ENCODE peak calls at places on chromosome 18, in nine cellular contexts. One of them, this sample, is unnamed.
A peak's percentile ranks its signal among the peaks of the same experiment; 100 is the strongest.

GRCh38 chr18:58452392-58453166 is 176.3 kb downstream of the ALPK2 start:
- DNase-seq in CD4-positive, alpha-beta T cell: no peak
- DNase-seq in heart right ventricle: no peak
- DNase-seq in stomach: no peak
- DNase-seq in Peyer's patch: no peak
- DNase-seq in HepG2: no peak
- DNase-seq in CD4-positive, CD25-positive, alpha-beta regulatory T cell: no peak
- DNase-seq in iPS DF 6.9: no peak
- DNase-seq in CD8-positive, alpha-beta memory T cell: no peak
- DNase-seq in this sample: no peak

GRCh38 chr18:14974576-14974975 is 226.6 kb downstream of the ANKRD30B start:
- DNase-seq in CD4-positive, CD25-positive, alpha-beta regulatory T cell: no peak
- DNase-seq in HepG2: no peak
- DNase-seq in CD8-positive, alpha-beta memory T cell: no peak
- DNase-seq in CD4-positive, alpha-beta T cell: no peak
- DNase-seq in iPS DF 6.9: no peak
- DNase-seq in stomach: no peak
- DNase-seq in heart right ventricle: no peak
- DNase-seq in Peyer's patch: no peak
- DNase-seq in this sample: no peak

GRCh38 chr18:77148289-77148688 is 15.7 kb upstream of the MBP start:
- DNase-seq in iPS DF 6.9: no peak
- DNase-seq in HepG2: no peak
- DNase-seq in heart right ventricle: no peak
- DNase-seq in CD4-positive, CD25-positive, alpha-beta regulatory T cell: no peak
- DNase-seq in stomach: no peak
- DNase-seq in Peyer's patch: no peak
- DNase-seq in CD8-positive, alpha-beta memory T cell: no peak
- DNase-seq in CD4-positive, alpha-beta T cell: no peak
- DNase-seq in this sample: no peak

GRCh38 chr18:37997695-37998094 is 432.1 kb upstream of the CELF4 start:
- DNase-seq in heart right ventricle: no peak
- DNase-seq in CD4-positive, CD25-positive, alpha-beta regulatory T cell: no peak
- DNase-seq in iPS DF 6.9: no peak
- DNase-seq in stomach: no peak
- DNase-seq in CD4-positive, alpha-beta T cell: no peak
- DNase-seq in HepG2: no peak
- DNase-seq in Peyer's patch: no peak
- DNase-seq in CD8-positive, alpha-beta memory T cell: no peak
- DNase-seq in this sample: no peak

GRCh38 chr18:39057423-39058057 is 1491.9 kb upstream of the CELF4 start:
- DNase-seq in HepG2: no peak
- DNase-seq in Peyer's patch: no peak
- DNase-seq in iPS DF 6.9: no peak
- DNase-seq in CD8-positive, alpha-beta memory T cell: no peak
- DNase-seq in heart right ventricle: no peak
- DNase-seq in CD4-positive, CD25-positive, alpha-beta regulatory T cell: no peak
- DNase-seq in stomach: no peak
- DNase-seq in CD4-positive, alpha-beta T cell: no peak
- DNase-seq in this sample: no peak

GRCh38 chr18:75090336-75090735 is 118.6 kb downstream of the PTGR3 start:
- DNase-seq in CD4-positive, CD25-positive, alpha-beta regulatory T cell: no peak
- DNase-seq in CD4-positive, alpha-beta T cell: no peak
- DNase-seq in iPS DF 6.9: no peak
- DNase-seq in Peyer's patch: peak; percentile 36
- DNase-seq in CD8-positive, alpha-beta memory T cell: no peak
- DNase-seq in HepG2: no peak
- DNase-seq in heart right ventricle: no peak
- DNase-seq in stomach: no peak
- DNase-seq in this sample: no peak

GRCh38 chr18:27544211-27544610 is 359.1 kb upstream of the CHST9 start:
- DNase-seq in iPS DF 6.9: no peak
- DNase-seq in CD4-positive, CD25-positive, alpha-beta regulatory T cell: no peak
- DNase-seq in CD4-positive, alpha-beta T cell: no peak
- DNase-seq in stomach: no peak
- DNase-seq in CD8-positive, alpha-beta memory T cell: no peak
- DNase-seq in heart right ventricle: no peak
- DNase-seq in Peyer's patch: no peak
- DNase-seq in HepG2: no peak
- DNase-seq in this sample: no peak

GRCh38 chr18:42038936-42039335 is 83.9 kb downstream of the PIK3C3 start:
- DNase-seq in iPS DF 6.9: no peak
- DNase-seq in CD4-positive, CD25-positive, alpha-beta regulatory T cell: no peak
- DNase-seq in HepG2: no peak
- DNase-seq in CD8-positive, alpha-beta memory T cell: no peak
- DNase-seq in stomach: no peak
- DNase-seq in CD4-positive, alpha-beta T cell: no peak
- DNase-seq in heart right ventricle: no peak
- DNase-seq in Peyer's patch: no peak
- DNase-seq in this sample: peak; percentile 19

GRCh38 chr18:7575465-7576026 is 8.4 kb downstream of the PTPRM start:
- DNase-seq in Peyer's patch: no peak
- DNase-seq in heart right ventricle: no peak
- DNase-seq in CD4-positive, CD25-positive, alpha-beta regulatory T cell: no peak
- DNase-seq in HepG2: no peak
- DNase-seq in CD8-positive, alpha-beta memory T cell: no peak
- DNase-seq in iPS DF 6.9: no peak
- DNase-seq in stomach: no peak
- DNase-seq in CD4-positive, alpha-beta T cell: no peak
- DNase-seq in this sample: no peak

GRCh38 chr18:3995476-3996102 is 459.5 kb downstream of the DLGAP1 start:
- DNase-seq in stomach: peak; percentile 64
- DNase-seq in CD8-positive, alpha-beta memory T cell: peak; percentile 4
- DNase-seq in iPS DF 6.9: peak; percentile 58
- DNase-seq in CD4-positive, CD25-positive, alpha-beta regulatory T cell: peak; percentile 41
- DNase-seq in HepG2: peak; percentile 56
- DNase-seq in CD4-positive, alpha-beta T cell: peak; percentile 38
- DNase-seq in Peyer's patch: peak; percentile 70
- DNase-seq in heart right ventricle: peak; percentile 64
- DNase-seq in this sample: peak; percentile 87

GRCh38 chr18:54206447-54206846 is 18.0 kb downstream of the MBD2 start:
- DNase-seq in CD8-positive, alpha-beta memory T cell: no peak
- DNase-seq in heart right ventricle: no peak
- DNase-seq in Peyer's patch: no peak
- DNase-seq in HepG2: no peak
- DNase-seq in iPS DF 6.9: no peak
- DNase-seq in CD4-positive, CD25-positive, alpha-beta regulatory T cell: no peak
- DNase-seq in stomach: no peak
- DNase-seq in CD4-positive, alpha-beta T cell: no peak
- DNase-seq in this sample: no peak
- H3K9me3 ChIP-seq in CD8-positive, alpha-beta memory T cell: no peaks in the 10 kb centered on the region
- H3K9me3 ChIP-seq in heart right ventricle: no peaks in the 10 kb centered on the region
- H3K9me3 ChIP-seq in Peyer's patch: no peaks in the 10 kb centered on the region
- H3K9me3 ChIP-seq in HepG2: no peaks in the 10 kb centered on the region
- H3K9me3 ChIP-seq in iPS DF 6.9: no peaks in the 10 kb centered on the region
- H3K9me3 ChIP-seq in CD4-positive, CD25-positive, alpha-beta regulatory T cell: no peaks in the 10 kb centered on the region
- H3K9me3 ChIP-seq in stomach: no peaks in the 10 kb centered on the region
- H3K9me3 ChIP-seq in CD4-positive, alpha-beta T cell: no peaks in the 10 kb centered on the region
- H3K9me3 ChIP-seq in this sample: no peaks in the 10 kb centered on the region

DNA sequence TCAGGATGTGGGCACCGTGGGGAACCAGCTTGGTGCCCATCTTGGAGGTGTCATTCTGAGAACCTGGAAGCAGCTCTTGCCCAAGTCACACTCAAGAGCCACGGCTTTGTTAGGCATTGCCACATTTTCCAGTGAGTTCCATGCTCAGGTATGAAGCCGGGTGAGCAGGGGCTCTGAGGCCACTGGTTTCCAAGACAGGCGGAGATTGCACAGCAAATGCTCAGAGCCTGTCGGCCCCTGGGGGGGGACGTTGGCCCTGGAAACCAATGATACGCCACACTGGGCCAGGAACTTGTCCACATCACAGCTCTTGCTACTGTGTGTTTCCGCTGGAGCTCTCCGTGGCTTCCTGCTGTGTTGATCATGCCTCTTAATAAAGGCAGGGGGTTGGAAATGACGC is 52.5 kb upstream of the SALL3 start:
- DNase-seq in CD4-positive, CD25-positive, alpha-beta regulatory T cell: no peak
- DNase-seq in HepG2: no peak
- DNase-seq in Peyer's patch: no peak
- DNase-seq in iPS DF 6.9: no peak
- DNase-seq in stomach: no peak
- DNase-seq in heart right ventricle: no peak
- DNase-seq in CD4-positive, alpha-beta T cell: no peak
- DNase-seq in CD8-positive, alpha-beta memory T cell: no peak
- DNase-seq in this sample: no peak
- H3K9me3 ChIP-seq in CD4-positive, CD25-positive, alpha-beta regulatory T cell: no peaks in the 10 kb centered on the region
- H3K9me3 ChIP-seq in HepG2: no peaks in the 10 kb centered on the region
- H3K9me3 ChIP-seq in Peyer's patch: no peaks in the 10 kb centered on the region
- H3K9me3 ChIP-seq in iPS DF 6.9: no peaks in the 10 kb centered on the region
- H3K9me3 ChIP-seq in stomach: no peaks in the 10 kb centered on the region
- H3K9me3 ChIP-seq in heart right ventricle: no peaks in the 10 kb centered on the region
- H3K9me3 ChIP-seq in CD4-positive, alpha-beta T cell: no peaks in the 10 kb centered on the region
- H3K9me3 ChIP-seq in CD8-positive, alpha-beta memory T cell: no peaks in the 10 kb centered on the region
- H3K9me3 ChIP-seq in this sample: no peaks in the 10 kb centered on the region

DNA sequence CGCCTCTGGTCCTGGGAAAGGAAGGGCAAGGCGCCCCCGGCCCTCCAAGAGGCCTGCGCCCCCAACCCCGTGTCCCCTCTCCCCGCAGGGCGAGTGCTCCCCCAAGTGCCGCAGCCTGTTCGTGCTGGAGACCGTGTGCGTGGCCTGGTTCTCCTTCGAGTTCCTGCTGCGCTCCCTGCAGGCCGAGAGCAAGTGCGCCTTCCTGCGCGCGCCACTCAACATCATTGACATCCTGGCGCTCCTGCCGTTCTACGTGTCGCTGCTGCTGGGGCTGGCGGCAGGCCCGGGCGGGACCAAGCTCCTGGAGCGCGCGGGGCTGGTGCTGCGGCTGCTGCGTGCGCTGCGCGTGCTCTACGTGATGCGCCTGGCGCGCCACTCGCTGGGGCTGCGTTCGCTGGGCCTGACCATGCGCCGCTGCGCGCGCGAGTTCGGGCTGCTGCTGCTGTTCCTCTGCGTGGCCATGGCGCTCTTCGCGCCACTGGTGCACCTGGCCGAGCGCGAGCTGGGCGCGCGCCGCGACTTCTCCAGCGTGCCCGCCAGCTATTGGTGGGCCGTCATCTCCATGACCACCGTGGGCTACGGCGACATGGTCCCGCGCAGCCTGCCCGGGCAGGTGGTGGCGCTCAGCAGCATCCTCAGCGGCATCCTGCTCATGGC is 52.4 kb downstream of the SLC66A2 start:
- DNase-seq in stomach: no peak
- DNase-seq in CD8-positive, alpha-beta memory T cell: no peak
- DNase-seq in heart right ventricle: no peak
- DNase-seq in CD4-positive, alpha-beta T cell: no peak
- DNase-seq in Peyer's patch: no peak
- DNase-seq in iPS DF 6.9: no peak
- DNase-seq in HepG2: no peak
- DNase-seq in CD4-positive, CD25-positive, alpha-beta regulatory T cell: no peak
- DNase-seq in this sample: no peak
- H3K9me3 ChIP-seq in stomach: peaks cover 26% of the 10 kb centered on the region
- H3K9me3 ChIP-seq in CD8-positive, alpha-beta memory T cell: peaks cover 6% of the 10 kb centered on the region
- H3K9me3 ChIP-seq in heart right ventricle: peaks cover 5% of the 10 kb centered on the region
- H3K9me3 ChIP-seq in CD4-positive, alpha-beta T cell: peaks cover 16% of the 10 kb centered on the region
- H3K9me3 ChIP-seq in Peyer's patch: no peaks in the 10 kb centered on the region
- H3K9me3 ChIP-seq in iPS DF 6.9: peaks cover 8% of the 10 kb centered on the region
- H3K9me3 ChIP-seq in HepG2: peaks cover 35% of the 10 kb centered on the region
- H3K9me3 ChIP-seq in CD4-positive, CD25-positive, alpha-beta regulatory T cell: peaks cover 23% of the 10 kb centered on the region
- H3K9me3 ChIP-seq in this sample: peaks cover 27% of the 10 kb centered on the region

GRCh38 chr18:62165583-62165982 is 21.3 kb downstream of the PIGN start:
- DNase-seq in Peyer's patch: no peak
- DNase-seq in HepG2: no peak
- DNase-seq in CD4-positive, alpha-beta T cell: no peak
- DNase-seq in iPS DF 6.9: no peak
- DNase-seq in CD4-positive, CD25-positive, alpha-beta regulatory T cell: no peak
- DNase-seq in CD8-positive, alpha-beta memory T cell: no peak
- DNase-seq in stomach: no peak
- DNase-seq in heart right ventricle: no peak
- DNase-seq in this sample: no peak

GRCh38 chr18:62164855-62165487 is 21.9 kb downstream of the PIGN start:
- DNase-seq in CD4-positive, alpha-beta T cell: no peak
- DNase-seq in iPS DF 6.9: no peak
- DNase-seq in CD4-positive, CD25-positive, alpha-beta regulatory T cell: no peak
- DNase-seq in HepG2: no peak
- DNase-seq in stomach: no peak
- DNase-seq in CD8-positive, alpha-beta memory T cell: no peak
- DNase-seq in Peyer's patch: no peak
- DNase-seq in heart right ventricle: no peak
- DNase-seq in this sample: no peak

GRCh38 chr18:62175521-62175920 is 11.3 kb downstream of the PIGN start:
- DNase-seq in stomach: no peak
- DNase-seq in CD4-positive, alpha-beta T cell: no peak
- DNase-seq in heart right ventricle: no peak
- DNase-seq in Peyer's patch: no peak
- DNase-seq in CD4-positive, CD25-positive, alpha-beta regulatory T cell: no peak
- DNase-seq in HepG2: no peak
- DNase-seq in CD8-positive, alpha-beta memory T cell: no peak
- DNase-seq in iPS DF 6.9: no peak
- DNase-seq in this sample: no peak

GRCh38 chr18:62170857-62171256 is 16.0 kb downstream of the PIGN start:
- DNase-seq in CD4-positive, alpha-beta T cell: no peak
- DNase-seq in heart right ventricle: no peak
- DNase-seq in iPS DF 6.9: no peak
- DNase-seq in stomach: no peak
- DNase-seq in CD4-positive, CD25-positive, alpha-beta regulatory T cell: no peak
- DNase-seq in Peyer's patch: no peak
- DNase-seq in CD8-positive, alpha-beta memory T cell: no peak
- DNase-seq in HepG2: no peak
- DNase-seq in this sample: no peak
- H3K9me3 ChIP-seq in CD4-positive, alpha-beta T cell: no peaks in the 10 kb centered on the region
- H3K9me3 ChIP-seq in heart right ventricle: no peaks in the 10 kb centered on the region
- H3K9me3 ChIP-seq in iPS DF 6.9: no peaks in the 10 kb centered on the region
- H3K9me3 ChIP-seq in stomach: no peaks in the 10 kb centered on the region
- H3K9me3 ChIP-seq in CD4-positive, CD25-positive, alpha-beta regulatory T cell: no peaks in the 10 kb centered on the region
- H3K9me3 ChIP-seq in Peyer's patch: no peaks in the 10 kb centered on the region
- H3K9me3 ChIP-seq in CD8-positive, alpha-beta memory T cell: no peaks in the 10 kb centered on the region
- H3K9me3 ChIP-seq in HepG2: no peaks in the 10 kb centered on the region
- H3K9me3 ChIP-seq in this sample: no peaks in the 10 kb centered on the region

GRCh38 chr18:80010551-80010906 is 22.2 kb upstream of the TXNL4A start:
- DNase-seq in Peyer's patch: no peak
- DNase-seq in heart right ventricle: no peak
- DNase-seq in CD8-positive, alpha-beta memory T cell: no peak
- DNase-seq in iPS DF 6.9: no peak
- DNase-seq in stomach: no peak
- DNase-seq in CD4-positive, alpha-beta T cell: no peak
- DNase-seq in HepG2: no peak
- DNase-seq in CD4-positive, CD25-positive, alpha-beta regulatory T cell: no peak
- DNase-seq in this sample: no peak

GRCh38 chr18:80012714-80013113 is 21.5 kb upstream of the RBFA start:
- DNase-seq in heart right ventricle: no peak
- DNase-seq in CD4-positive, alpha-beta T cell: no peak
- DNase-seq in iPS DF 6.9: no peak
- DNase-seq in HepG2: no peak
- DNase-seq in stomach: no peak
- DNase-seq in Peyer's patch: no peak
- DNase-seq in CD8-positive, alpha-beta memory T cell: no peak
- DNase-seq in CD4-positive, CD25-positive, alpha-beta regulatory T cell: no peak
- DNase-seq in this sample: no peak

GRCh38 chr18:80004600-80005342 is 16.4 kb upstream of the TXNL4A start:
- DNase-seq in Peyer's patch: no peak
- DNase-seq in CD4-positive, CD25-positive, alpha-beta regulatory T cell: no peak
- DNase-seq in CD4-positive, alpha-beta T cell: no peak
- DNase-seq in HepG2: no peak
- DNase-seq in stomach: no peak
- DNase-seq in heart right ventricle: no peak
- DNase-seq in iPS DF 6.9: no peak
- DNase-seq in CD8-positive, alpha-beta memory T cell: no peak
- DNase-seq in this sample: no peak

GRCh38 chr18:80006726-80007125 is 18.4 kb upstream of the TXNL4A start:
- DNase-seq in HepG2: no peak
- DNase-seq in CD4-positive, CD25-positive, alpha-beta regulatory T cell: no peak
- DNase-seq in heart right ventricle: no peak
- DNase-seq in stomach: no peak
- DNase-seq in Peyer's patch: no peak
- DNase-seq in iPS DF 6.9: no peak
- DNase-seq in CD4-positive, alpha-beta T cell: no peak
- DNase-seq in CD8-positive, alpha-beta memory T cell: no peak
- DNase-seq in this sample: no peak

GRCh38 chr18:80009661-80010550 is 21.5 kb upstream of the TXNL4A start:
- DNase-seq in CD4-positive, alpha-beta T cell: no peak
- DNase-seq in heart right ventricle: peak; percentile 85
- DNase-seq in stomach: peak; percentile 28
- DNase-seq in iPS DF 6.9: no peak
- DNase-seq in Peyer's patch: no peak
- DNase-seq in CD8-positive, alpha-beta memory T cell: no peak
- DNase-seq in HepG2: no peak
- DNase-seq in CD4-positive, CD25-positive, alpha-beta regulatory T cell: no peak
- DNase-seq in this sample: peak; percentile 54
- H3K9me3 ChIP-seq in CD4-positive, alpha-beta T cell: no peaks in the 10 kb centered on the region
- H3K9me3 ChIP-seq in heart right ventricle: peaks cover 3% of the 10 kb centered on the region
- H3K9me3 ChIP-seq in stomach: peaks cover 4% of the 10 kb centered on the region
- H3K9me3 ChIP-seq in iPS DF 6.9: no peaks in the 10 kb centered on the region
- H3K9me3 ChIP-seq in Peyer's patch: no peaks in the 10 kb centered on the region
- H3K9me3 ChIP-seq in CD8-positive, alpha-beta memory T cell: peaks cover 4% of the 10 kb centered on the region
- H3K9me3 ChIP-seq in HepG2: no peaks in the 10 kb centered on the region
- H3K9me3 ChIP-seq in CD4-positive, CD25-positive, alpha-beta regulatory T cell: no peaks in the 10 kb centered on the region
- H3K9me3 ChIP-seq in this sample: no peaks in the 10 kb centered on the region